ENCODE peak calls at places on chromosomes 2 and 18, in seven cellular contexts. D is nucleus accumbens, N is GM23338, E is T-helper 2 cell, V is SK-N-MC, R is COR-L47, U is GDM1. K is an unnamed sample.

GRCh38 chr18:49890041-49890440 is 76.7 kb upstream of the ACAA2 start:
- DNase-seq in V (no peak), N (no peak), D (no peak), R (peak; percentile 87), U (no peak), E (no peak), K (no peak)

GRCh38 chr2:127270663-127271062 is 23.3 kb downstream of the ERCC3 start:
- DNase-seq in R (no peak), D (no peak), V (no peak), N (peak; percentile 15), U (no peak), E (no peak), K (no peak)

GRCh38 chr2:233152541-233152940 is 92.4 kb downstream of the INPP5D start:
- DNase-seq in U (no peak), E (no peak), N (no peak), D (no peak), V (no peak), R (no peak), K (no peak)

GRCh38 chr2:120992791-120993555 is 257.3 kb downstream of the GLI2 start:
- DNase-seq in D (no peak), E (no peak), V (no peak), R (no peak), N (no peak), U (no peak), K (no peak)

GRCh38 chr2:111975053-111975552 is 76.7 kb downstream of the MERTK start:
- DNase-seq in V (no peak), D (no peak), R (peak; percentile 44), U (no peak), E (no peak), N (no peak), K (no peak)

GRCh38 chr18:79756143-79756500 is 41.6 kb upstream of the KCNG2 start:
- DNase-seq in U (no peak), R (no peak), N (no peak), D (no peak), E (no peak), V (no peak), K (no peak)

GRCh38 chr18:79400091-79400590 is 4.4 kb downstream of the NFATC1 start:
- DNase-seq in R (no peak), D (no peak), N (no peak), V (no peak), U (no peak), E (peak; percentile 46), K (peak; percentile 14)

GRCh38 chr2:212683346-212683745 is 144.7 kb upstream of the ERBB4 start:
- DNase-seq in U (no peak), V (no peak), D (no peak), N (no peak), R (no peak), E (no peak), K (no peak)

GRCh38 chr2:111994042-111994441 is 61.0 kb upstream of the TMEM87B start:
- DNase-seq in D (no peak), U (no peak), V (no peak), N (no peak), E (no peak), R (no peak), K (no peak)

GRCh38 chr2:71074893-71075292 is 6.4 kb downstream of the NAGK start:
- DNase-seq in D (no peak), R (no peak), V (no peak), N (no peak), E (no peak), U (no peak), K (no peak)

K was measured in NCI-H1436.